ENCODE peak calls at places on chromosome 11, in four cellular contexts. V is CD4-positive, CD25-positive, alpha-beta regulatory T cell; T is upper lobe of right lung; I is activated naive CD8-positive, alpha-beta T cell treated with anti-CD3 and anti-CD28 coated beads, Interleukin-2, amount 50 U/mL, for 24 hours. R is an unnamed sample.

GRCh38 chr11:63516109-63516508 is 10.2 kb downstream of the LGALS12 start:
- ATAC-seq in T (no peak), V (no peak), I (no peak), R (no peak)

GRCh38 chr11:8531982-8532381 is 62.0 kb downstream of the STK33 start:
- ATAC-seq in I (no peak), T (no peak), V (no peak), R (no peak)

GRCh38 chr11:70063121-70063520 is 15.0 kb upstream of the ANO1 start:
- ATAC-seq in T (no peak), I (no peak), V (no peak), R (no peak)

GRCh38 chr11:34148504-34149165 is 43.2 kb downstream of the NAT10 start:
- ATAC-seq in T (no peak), V (no peak), I (no peak), R (no peak)

GRCh38 chr11:15106201-15106965 is 8.3 kb upstream of the INSC start:
- ATAC-seq in I (no peak), T (no peak), V (no peak), R (no peak)

GRCh38 chr11:73157141-73158010 is 15.3 kb upstream of the FCHSD2 start:
- ATAC-seq in I (peak), T (peak), V (no peak), R (peak)

GRCh38 chr11:69654001-69654659 is 13.2 kb downstream of the CCND1 start:
- ATAC-seq in I (no peak), T (peak), V (no peak), R (no peak)

GRCh38 chr11:77411717-77412441 is 62.0 kb downstream of the PAK1 start:
- ATAC-seq in I (peak), V (peak), T (peak), R (peak)

GRCh38 chr11:129861702-129862107 is 33.7 kb downstream of the NFRKB start:
- ATAC-seq in I (no peak), V (no peak), T (peak), R (no peak)

GRCh38 chr11:63165710-63166310 is 21.8 kb upstream of the SLC22A24 start:
- ATAC-seq in V (no peak), I (no peak), T (no peak), R (no peak)

GRCh38 chr11:12182650-12183511 is 72.5 kb downstream of the MICAL2 start:
- ATAC-seq in T (peak), I (no peak), V (no peak), R (no peak)

GRCh38 chr11:2444301-2445106 is at the start of the genes KCNQ1 and TRPM5:
- ATAC-seq in T (peak), I (peak), V (peak), R (peak)

GRCh38 chr11:101090679-101091270 is 38.8 kb downstream of the PGR start:
- ATAC-seq in T (no peak), I (no peak), V (no peak), R (no peak)